ENCODE peak calls at places on chromosomes 1 and 21, in five cellular contexts. One of them, this sample, is unnamed.

GRCh38 chr1:211928993-211929637 is 98.6 kb upstream of the LPGAT1 start:
- DNase-seq in CD8-positive, alpha-beta memory T cell: no peak
- DNase-seq in T-helper 17 cell: no peak
- DNase-seq in NCI-H446: no peak
- DNase-seq in foreskin fibroblast: peak
- DNase-seq in this sample: no peak

GRCh38 chr1:180611016-180611930 is 20.5 kb upstream of the XPR1 start:
- DNase-seq in NCI-H446: peak
- DNase-seq in foreskin fibroblast: no peak
- DNase-seq in CD8-positive, alpha-beta memory T cell: no peak
- DNase-seq in T-helper 17 cell: no peak
- DNase-seq in this sample: no peak

GRCh38 chr1:173669491-173669941 is at the start of gene ANKRD45:
- DNase-seq in foreskin fibroblast: peak
- DNase-seq in CD8-positive, alpha-beta memory T cell: no peak
- DNase-seq in NCI-H446: no peak
- DNase-seq in T-helper 17 cell: no peak
- DNase-seq in this sample: no peak

GRCh38 chr21:36854391-36854790 is 112.1 kb downstream of the HLCS start:
- DNase-seq in NCI-H446: peak
- DNase-seq in T-helper 17 cell: no peak
- DNase-seq in foreskin fibroblast: peak
- DNase-seq in CD8-positive, alpha-beta memory T cell: no peak
- DNase-seq in this sample: no peak

GRCh38 chr1:18480315-18481189 is at the start of gene KLHDC7A:
- DNase-seq in CD8-positive, alpha-beta memory T cell: no peak
- DNase-seq in NCI-H446: no peak
- DNase-seq in T-helper 17 cell: no peak
- DNase-seq in foreskin fibroblast: no peak
- DNase-seq in this sample: no peak

GRCh38 chr21:41684381-41685245 is 82.2 kb downstream of the RIPK4 start:
- DNase-seq in CD8-positive, alpha-beta memory T cell: no peak
- DNase-seq in foreskin fibroblast: peak
- DNase-seq in T-helper 17 cell: no peak
- DNase-seq in NCI-H446: no peak
- DNase-seq in this sample: peak

GRCh38 chr21:17081193-17081592 is 431.6 kb upstream of the CXADR start:
- DNase-seq in CD8-positive, alpha-beta memory T cell: no peak
- DNase-seq in foreskin fibroblast: no peak
- DNase-seq in NCI-H446: no peak
- DNase-seq in T-helper 17 cell: no peak
- DNase-seq in this sample: no peak

GRCh38 chr1:193185861-193186714 is at the start of gene B3GALT2:
- DNase-seq in NCI-H446: peak
- DNase-seq in CD8-positive, alpha-beta memory T cell: no peak
- DNase-seq in T-helper 17 cell: no peak
- DNase-seq in foreskin fibroblast: peak
- DNase-seq in this sample: peak

GRCh38 chr1:66374561-66375111 is 159.3 kb upstream of the SGIP1 start:
- DNase-seq in foreskin fibroblast: peak
- DNase-seq in T-helper 17 cell: no peak
- DNase-seq in NCI-H446: no peak
- DNase-seq in CD8-positive, alpha-beta memory T cell: no peak
- DNase-seq in this sample: peak

GRCh38 chr1:9874959-9875635 is 35.0 kb downstream of the CTNNBIP1 start:
- DNase-seq in foreskin fibroblast: peak
- DNase-seq in T-helper 17 cell: peak
- DNase-seq in CD8-positive, alpha-beta memory T cell: peak
- DNase-seq in NCI-H446: peak
- DNase-seq in this sample: peak

GRCh38 chr21:41500931-41501381 is 7.0 kb downstream of the TMPRSS2 start:
- DNase-seq in T-helper 17 cell: no peak
- DNase-seq in foreskin fibroblast: no peak
- DNase-seq in CD8-positive, alpha-beta memory T cell: no peak
- DNase-seq in NCI-H446: no peak
- DNase-seq in this sample: no peak

GRCh38 chr1:1360511-1361169 is 2.3 kb upstream of the MXRA8 start:
- DNase-seq in CD8-positive, alpha-beta memory T cell: no peak
- DNase-seq in T-helper 17 cell: no peak
- DNase-seq in NCI-H446: no peak
- DNase-seq in foreskin fibroblast: peak
- DNase-seq in this sample: peak

GRCh38 chr1:12124693-12125421 is 41.9 kb upstream of the TNFRSF1B start:
- DNase-seq in T-helper 17 cell: peak
- DNase-seq in foreskin fibroblast: peak
- DNase-seq in NCI-H446: peak
- DNase-seq in CD8-positive, alpha-beta memory T cell: peak
- DNase-seq in this sample: no peak

GRCh38 chr1:222390181-222390580 is 157.7 kb downstream of the HHIPL2 start:
- DNase-seq in T-helper 17 cell: no peak
- DNase-seq in NCI-H446: no peak
- DNase-seq in CD8-positive, alpha-beta memory T cell: no peak
- DNase-seq in foreskin fibroblast: peak
- DNase-seq in this sample: no peak

GRCh38 chr1:95323117-95323516 is 89.1 kb downstream of the RWDD3 start:
- DNase-seq in foreskin fibroblast: peak
- DNase-seq in CD8-positive, alpha-beta memory T cell: no peak
- DNase-seq in NCI-H446: no peak
- DNase-seq in T-helper 17 cell: no peak
- DNase-seq in this sample: no peak

GRCh38 chr1:210257698-210258395 is 25.3 kb downstream of the SERTAD4 start:
- DNase-seq in foreskin fibroblast: no peak
- DNase-seq in NCI-H446: no peak
- DNase-seq in T-helper 17 cell: no peak
- DNase-seq in CD8-positive, alpha-beta memory T cell: no peak
- DNase-seq in this sample: no peak

GRCh38 chr1:223716302-223716862 is 4.0 kb downstream of the CAPN2 start:
- DNase-seq in T-helper 17 cell: no peak
- DNase-seq in CD8-positive, alpha-beta memory T cell: peak
- DNase-seq in foreskin fibroblast: peak
- DNase-seq in NCI-H446: peak
- DNase-seq in this sample: no peak

GRCh38 chr1:243855616-243856318 is 5.7 kb upstream of the AKT3 start:
- DNase-seq in foreskin fibroblast: no peak
- DNase-seq in NCI-H446: no peak
- DNase-seq in T-helper 17 cell: no peak
- DNase-seq in CD8-positive, alpha-beta memory T cell: no peak
- DNase-seq in this sample: no peak

GRCh38 chr21:42983102-42983501 is 8.7 kb downstream of the PKNOX1 start:
- DNase-seq in foreskin fibroblast: no peak
- DNase-seq in CD8-positive, alpha-beta memory T cell: no peak
- DNase-seq in NCI-H446: no peak
- DNase-seq in T-helper 17 cell: no peak
- DNase-seq in this sample: no peak

GRCh38 chr1:2174348-2175054 is 20.1 kb downstream of the FAAP20 start:
- DNase-seq in NCI-H446: peak
- DNase-seq in T-helper 17 cell: no peak
- DNase-seq in foreskin fibroblast: peak
- DNase-seq in CD8-positive, alpha-beta memory T cell: no peak
- DNase-seq in this sample: peak

GRCh38 chr1:186829679-186830587 is 1.2 kb downstream of the PLA2G4A start:
- DNase-seq in foreskin fibroblast: peak
- DNase-seq in NCI-H446: no peak
- DNase-seq in T-helper 17 cell: no peak
- DNase-seq in CD8-positive, alpha-beta memory T cell: no peak
- DNase-seq in this sample: no peak

GRCh38 chr21:28336299-28336698 is 656.4 kb downstream of the LTN1 start:
- DNase-seq in foreskin fibroblast: peak
- DNase-seq in T-helper 17 cell: no peak
- DNase-seq in CD8-positive, alpha-beta memory T cell: no peak
- DNase-seq in NCI-H446: peak
- DNase-seq in this sample: peak

GRCh38 chr1:214604543-214604942 is 1.5 kb downstream of the CENPF start:
- DNase-seq in NCI-H446: no peak
- DNase-seq in T-helper 17 cell: no peak
- DNase-seq in CD8-positive, alpha-beta memory T cell: no peak
- DNase-seq in foreskin fibroblast: peak
- DNase-seq in this sample: peak

GRCh38 chr1:12125422-12126355 is 41.1 kb upstream of the TNFRSF1B start:
- DNase-seq in T-helper 17 cell: no peak
- DNase-seq in NCI-H446: no peak
- DNase-seq in foreskin fibroblast: no peak
- DNase-seq in CD8-positive, alpha-beta memory T cell: no peak
- DNase-seq in this sample: no peak

GRCh38 chr1:248757784-248758195 is 2.2 kb upstream of the LYPD8 start:
- DNase-seq in CD8-positive, alpha-beta memory T cell: no peak
- DNase-seq in NCI-H446: no peak
- DNase-seq in foreskin fibroblast: no peak
- DNase-seq in T-helper 17 cell: no peak
- DNase-seq in this sample: no peak

GRCh38 chr1:26360051-26360806 is 6.3 kb upstream of the CRYBG2 start:
- DNase-seq in T-helper 17 cell: peak
- DNase-seq in CD8-positive, alpha-beta memory T cell: peak
- DNase-seq in NCI-H446: no peak
- DNase-seq in foreskin fibroblast: no peak
- DNase-seq in this sample: no peak